ENCODE peak calls at places on chromosomes 2 and 18, in eight cellular contexts. F is HCT116, J is HepG2, C is Panc1, Z is upper lobe of left lung, A is GM12878, Y is GM23338, U is K562. I is an unnamed sample.

GRCh38 chr2:175605599-175605988 is 396.5 kb downstream of the LNPK start:
- ATAC-seq in C (no peak), A (no peak), U (no peak), F (no peak), J (peak; percentile 79), Z (no peak), Y (peak; percentile 65), I (no peak)

GRCh38 chr2:142853912-142854311 is 23.6 kb upstream of the KYNU start:
- ATAC-seq in Z (no peak), J (no peak), A (no peak), U (no peak), Y (no peak), C (no peak), F (no peak), I (no peak)

GRCh38 chr2:172481507-172482262 is 54.3 kb downstream of the ITGA6 start:
- ATAC-seq in A (no peak), J (no peak), C (no peak), U (no peak), Z (no peak), F (no peak), Y (no peak), I (no peak)

GRCh38 chr2:197950754-197951153 is 146.4 kb downstream of the PLCL1 start:
- ATAC-seq in Y (no peak), Z (no peak), J (no peak), C (no peak), U (no peak), A (no peak), F (no peak), I (no peak)

GRCh38 chr2:218387369-218388194 is 5.5 kb downstream of the SLC11A1 start:
- ATAC-seq in F (no peak), Y (peak; percentile 94), J (no peak), C (peak; percentile 78), Z (peak; percentile 78), A (peak; percentile 30), U (peak; percentile 49), I (peak; percentile 72)

GRCh38 chr2:185782223-185782769 is 43.7 kb downstream of the FSIP2 start:
- ATAC-seq in U (no peak), J (peak; percentile 89), Z (no peak), C (no peak), F (no peak), A (no peak), Y (no peak), I (no peak)

GRCh38 chr2:231425811-231426703 is 30.5 kb downstream of the B3GNT7 start:
- ATAC-seq in Y (peak; percentile 71), U (no peak), Z (no peak), F (no peak), J (peak; percentile 57), A (peak; percentile 82), C (peak; percentile 73), I (no peak)

GRCh38 chr2:149579972-149580882 is 7.3 kb downstream of the MMADHC start:
- ATAC-seq in C (no peak), Z (no peak), A (no peak), U (peak; percentile 48), J (no peak), Y (no peak), F (no peak), I (no peak)

GRCh38 chr2:168194784-168195522 is 52.4 kb downstream of the STK39 start:
- ATAC-seq in A (peak; percentile 89), Z (no peak), F (no peak), U (no peak), C (no peak), Y (no peak), J (no peak), I (no peak)

GRCh38 chr2:138267161-138267901 is 234.2 kb upstream of the SPOPL start:
- ATAC-seq in J (no peak), Y (no peak), A (peak; percentile 88), Z (no peak), F (peak; percentile 75), U (no peak), C (peak; percentile 56), I (no peak)

GRCh38 chr18:79547413-79548076 is 132.1 kb upstream of the CTDP1 start:
- ATAC-seq in F (no peak), A (no peak), U (no peak), Y (peak; percentile 64), J (peak; percentile 42), C (peak; percentile 36), Z (no peak), I (no peak)

GRCh38 chr2:176128172-176129012 is 1.1 kb upstream of the HOXD8 start:
- ATAC-seq in F (no peak), J (no peak), Z (no peak), A (no peak), C (no peak), U (no peak), Y (peak; percentile 44), I (no peak)

GRCh38 chr2:235868224-235868623 is 300.0 kb downstream of the GBX2 start:
- ATAC-seq in J (no peak), A (no peak), F (no peak), C (no peak), Y (no peak), U (no peak), Z (no peak), I (no peak)

GRCh38 chr2:75053484-75054112 is 95.2 kb downstream of the POLE4 start:
- ATAC-seq in F (peak; percentile 100), J (peak; percentile 100), C (peak; percentile 98), Z (peak; percentile 43), U (peak; percentile 99), Y (peak; percentile 76), A (peak; percentile 78), I (no peak)

GRCh38 chr2:18980778-18981104 is 377.7 kb downstream of the OSR1 start:
- ATAC-seq in Y (no peak), J (no peak), C (no peak), U (no peak), F (no peak), A (no peak), Z (no peak), I (no peak)

GRCh38 chr2:25234756-25235155 is 66.4 kb upstream of the POMC start:
- ATAC-seq in J (no peak), C (no peak), A (no peak), F (no peak), U (no peak), Y (no peak), Z (no peak), I (no peak)

GRCh38 chr2:98436734-98437133 is 7.9 kb upstream of the INPP4A start:
- ATAC-seq in C (no peak), U (peak; percentile 47), J (peak; percentile 71), Z (no peak), A (no peak), Y (peak; percentile 99), F (peak; percentile 61), I (peak; percentile 58)

GRCh38 chr2:72214429-72215143 is 66.9 kb upstream of the CYP26B1 start:
- ATAC-seq in Z (peak; percentile 32), U (no peak), Y (no peak), A (no peak), J (no peak), F (no peak), C (no peak), I (no peak)

GRCh38 chr2:28084564-28084963 is 194.0 kb downstream of the BABAM2 start:
- ATAC-seq in U (no peak), Z (peak; percentile 19), J (no peak), Y (no peak), A (no peak), C (no peak), F (no peak), I (no peak)

GRCh38 chr18:36595046-36595817 is 233.6 kb downstream of the TPGS2 start:
- ATAC-seq in Y (no peak), J (no peak), C (no peak), Z (peak; percentile 13), A (no peak), U (peak; percentile 31), F (no peak), I (no peak)
- H3K27ac ChIP-seq in Y (no peak overlapping the region), J (no peak overlapping the region), C (no peak overlapping the region), Z (no peak overlapping the region), A (no peak overlapping the region), U (no peak overlapping the region), F (no peak overlapping the region), I (no peak overlapping the region)

GRCh38 chr18:37565138-37565984 is at the start of gene CELF4:
- ATAC-seq in Z (peak; percentile 54), J (no peak), C (peak; percentile 73), F (no peak), A (no peak), U (peak; percentile 31), Y (peak; percentile 27), I (peak; percentile 29)

GRCh38 chr18:37561986-37562385 is 3.6 kb downstream of the CELF4 start:
- ATAC-seq in J (no peak), C (no peak), Z (no peak), U (no peak), A (no peak), F (no peak), Y (no peak), I (no peak)

GRCh38 chr18:37565985-37566478 is 434 bp upstream of the CELF4 start:
- ATAC-seq in A (no peak), C (peak; percentile 81), F (peak; percentile 79), J (no peak), Z (peak; percentile 70), Y (peak; percentile 14), U (no peak), I (peak; percentile 62)

GRCh38 chr18:37564796-37565137 is 831 bp downstream of the CELF4 start:
- ATAC-seq in A (no peak), Y (peak; percentile 70), J (peak; percentile 53), Z (peak; percentile 77), U (peak; percentile 84), C (peak; percentile 50), F (no peak), I (peak; percentile 63)

GRCh38 chr18:37563810-37564511 is 1.6 kb downstream of the CELF4 start:
- ATAC-seq in Z (no peak), F (no peak), J (no peak), C (no peak), U (no peak), Y (no peak), A (no peak), I (no peak)
- TF ChIP-seq POLR2AphosphoS5 in Z (no peak), F (no peak), J (no peak), C (no peak), U (no peak), Y (no peak), A (no peak), I (no peak)

GRCh38 chr2:73776381-73776780 is 3.5 kb downstream of the DUSP11 start:
- ATAC-seq in Y (no peak), J (no peak), C (no peak), F (no peak), U (no peak), A (no peak), Z (no peak), I (no peak)
- H3K4me1 ChIP-seq in Y (no peaks in the 10 kb centered on the region), J (peaks cover 19% of the 10 kb centered on the region), C (peaks cover 5% of the 10 kb centered on the region), F (peaks cover 4% of the 10 kb centered on the region), U (peaks cover 7% of the 10 kb centered on the region), A (peaks cover 4% of the 10 kb centered on the region), Z (peaks cover 13% of the 10 kb centered on the region), I (peaks cover 33% of the 10 kb centered on the region)

GRCh38 chr2:121648611-121649401 is 456 bp downstream of the CLASP1 start:
- ATAC-seq in Z (peak; percentile 70), U (peak; percentile 74), C (peak; percentile 78), F (peak; percentile 66), Y (peak; percentile 65), A (peak; percentile 59), J (peak; percentile 71), I (peak; percentile 52)

GRCh38 chr2:121649652-121650553 is 641 bp upstream of the CLASP1 start:
- ATAC-seq in C (peak; percentile 83), Z (peak; percentile 92), J (peak; percentile 73), Y (peak; percentile 52), U (peak; percentile 65), A (peak; percentile 69), F (peak; percentile 57), I (peak; percentile 81)

GRCh38 chr2:121648206-121648605 is 1.1 kb downstream of the CLASP1 start:
- ATAC-seq in Y (no peak), J (no peak), U (no peak), Z (no peak), F (no peak), A (peak; percentile 8), C (no peak), I (no peak)

GRCh38 chr2:121649402-121649651 is at the start of gene CLASP1:
- ATAC-seq in Y (peak; percentile 95), C (peak; percentile 98), U (peak; percentile 93), A (peak; percentile 95), F (peak; percentile 96), J (peak; percentile 96), Z (peak; percentile 98), I (peak; percentile 98)

GRCh38 chr2:121650554-121650930 is 1.3 kb upstream of the CLASP1 start:
- ATAC-seq in U (peak; percentile 5), A (peak; percentile 17), J (peak; percentile 1), C (no peak), Y (no peak), Z (no peak), F (no peak), I (no peak)
- H3K27ac ChIP-seq in U (peak overlapping the region; percentile 100), A (peak overlapping the region; percentile 95), J (peak overlapping the region; percentile 99), C (peak overlapping the region; percentile 99), Y (peak overlapping the region; percentile 98), Z (peak overlapping the region; percentile 97), F (peak overlapping the region; percentile 87), I (peak overlapping the region; percentile 98)

I was measured in gastroesophageal sphincter.